ENCODE peak calls at places on chromosomes 7 and 10, in eight cellular contexts. A, H, F, X, M, Y, N and W are unnamed samples.

GRCh38 chr7:23469150-23469960 is 936 bp downstream of the IGF2BP3 start:
- DNase-seq in A (peak), H (no peak), F (no peak), X (no peak), M (no peak), Y (no peak), N (no peak), W (no peak)

GRCh38 chr7:17033245-17033644 is 151.5 kb upstream of the AGR3 start:
- DNase-seq in A (no peak), H (peak), F (no peak), X (no peak), M (no peak), Y (peak), N (no peak), W (no peak)

GRCh38 chr10:5354068-5354467 is 10.7 kb upstream of the UCN3 start:
- DNase-seq in A (no peak), H (no peak), F (no peak), X (no peak), M (no peak), Y (no peak), N (no peak), W (no peak)

GRCh38 chr10:29685506-29685905 is 50.7 kb upstream of the SVIL start:
- DNase-seq in A (no peak), H (no peak), F (no peak), X (no peak), M (no peak), Y (no peak), N (no peak), W (no peak)

GRCh38 chr10:71542476-71542875 is 145.8 kb downstream of the CDH23 start:
- DNase-seq in A (no peak), H (no peak), F (no peak), X (no peak), M (no peak), Y (no peak), N (no peak), W (no peak)

GRCh38 chr7:33185786-33186185 is 56.4 kb downstream of the BBS9 start:
- DNase-seq in A (peak), H (no peak), F (peak), X (no peak), M (no peak), Y (no peak), N (no peak), W (peak)

GRCh38 chr7:40798612-40799011 is 663.8 kb downstream of the SUGCT start:
- DNase-seq in A (no peak), H (no peak), F (no peak), X (no peak), M (no peak), Y (no peak), N (no peak), W (no peak)

GRCh38 chr10:80192553-80192952 is 12.8 kb downstream of the ANXA11 start:
- DNase-seq in A (no peak), H (no peak), F (no peak), X (no peak), M (no peak), Y (no peak), N (no peak), W (no peak)

GRCh38 chr7:135490783-135491182 is 19.1 kb downstream of the CNOT4 start:
- DNase-seq in A (peak), H (no peak), F (no peak), X (no peak), M (no peak), Y (no peak), N (no peak), W (peak)

DNA sequence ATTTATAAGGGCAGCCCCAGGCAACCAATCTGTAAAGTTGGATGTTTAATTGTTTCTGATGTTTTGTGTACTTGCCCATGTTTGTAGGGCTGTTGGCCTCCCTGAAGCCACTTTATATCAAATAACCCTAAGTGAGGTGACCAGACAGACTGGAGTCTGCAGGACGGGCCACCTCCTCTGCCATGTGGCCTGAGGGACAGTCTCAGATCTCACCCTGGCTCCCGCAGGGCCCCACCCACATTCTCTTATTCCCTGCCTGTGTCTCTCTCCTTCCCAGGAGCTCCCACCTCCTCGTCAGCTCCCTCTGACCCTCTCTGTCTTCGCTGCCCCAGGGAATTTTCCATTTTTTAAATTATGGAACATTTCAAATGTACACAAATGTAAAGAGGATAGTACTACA is 9.5 kb upstream of the C10orf71 start:
- DNase-seq in A (no peak), H (no peak), F (no peak), X (no peak), M (no peak), Y (no peak), N (peak), W (no peak)
- TF ChIP-seq CTCF in A (no peak), H (no peak), F (no peak), X (no peak), M (no peak), Y (no peak), N (no peak), W (no peak)

GRCh38 chr7:116227678-116228239 is 17.4 kb downstream of the TES start:
- DNase-seq in A (peak), H (no peak), F (peak), X (no peak), M (no peak), Y (no peak), N (no peak), W (peak)

GRCh38 chr7:116228241-116228640 is 17.9 kb downstream of the TES start:
- DNase-seq in A (no peak), H (no peak), F (no peak), X (no peak), M (no peak), Y (no peak), N (no peak), W (no peak)

GRCh38 chr7:116224492-116225098 is 14.3 kb downstream of the TES start:
- DNase-seq in A (no peak), H (no peak), F (no peak), X (no peak), M (no peak), Y (no peak), N (no peak), W (no peak)

GRCh38 chr7:116225860-116226259 is 15.5 kb downstream of the TES start:
- DNase-seq in A (no peak), H (no peak), F (no peak), X (no peak), M (no peak), Y (no peak), N (no peak), W (no peak)

GRCh38 chr7:116226664-116227063 is 16.3 kb downstream of the TES start:
- DNase-seq in A (no peak), H (no peak), F (no peak), X (no peak), M (no peak), Y (no peak), N (no peak), W (no peak)
- H3K27ac ChIP-seq in A (no peak), H (no peak), F (no peak), X (no peak), M (no peak), Y (no peak), N (peak), W (peak)

GRCh38 chr10:107589081-107589480 is 424.6 kb upstream of the SORCS1 start:
- DNase-seq in A (no peak), H (no peak), F (no peak), X (no peak), M (no peak), Y (no peak), N (no peak), W (no peak)
- TF ChIP-seq CTCF in A (no peak), H (no peak), F (no peak), X (no peak), M (no peak), Y (no peak), N (no peak), W (no peak)

DNA sequence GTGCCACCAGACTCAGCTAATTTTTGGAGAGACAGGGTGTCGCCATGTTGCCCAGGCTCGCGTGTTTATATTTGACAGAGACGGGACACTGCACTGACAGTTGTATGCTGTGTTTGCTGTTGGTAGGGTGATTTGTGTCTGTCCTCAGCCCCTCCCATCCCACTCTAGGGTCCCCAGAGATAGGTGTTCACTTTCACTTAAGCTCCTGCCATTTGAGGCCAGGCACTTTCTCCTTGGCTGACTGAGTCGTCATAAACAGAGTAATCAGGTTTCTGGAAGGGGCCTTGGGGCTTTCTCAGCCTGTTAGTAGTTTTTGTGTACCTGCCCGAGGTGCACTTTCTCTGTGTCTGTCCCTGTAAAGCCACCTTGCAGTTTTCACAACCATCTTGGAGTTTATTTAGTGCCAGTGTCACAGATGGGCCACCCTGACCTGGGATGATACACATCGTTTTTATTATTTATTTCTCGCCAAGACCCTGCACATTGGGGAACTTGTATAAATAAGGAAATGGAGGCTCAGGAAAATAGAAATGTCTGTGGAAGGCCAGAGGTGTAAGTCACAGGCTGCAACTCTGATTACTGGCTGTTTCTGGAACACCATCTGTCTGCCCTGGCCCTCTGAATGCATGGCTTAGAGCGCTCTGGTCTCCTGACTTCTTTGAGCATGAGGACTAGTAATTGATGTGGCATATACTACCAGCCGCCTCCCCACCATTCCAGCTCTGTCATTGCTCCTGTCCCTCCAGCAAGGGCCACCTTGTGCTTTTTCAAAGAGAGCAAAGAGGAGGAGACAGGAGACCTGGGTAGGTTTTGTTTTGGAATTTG is 81.9 kb upstream of the PDCD4 start:
- DNase-seq in A (no peak), H (no peak), F (no peak), X (no peak), M (no peak), Y (no peak), N (no peak), W (no peak)
- H3K27ac ChIP-seq in A (no peak), H (no peak), F (no peak), X (peak), M (no peak), Y (peak), N (peak), W (no peak)

DNA sequence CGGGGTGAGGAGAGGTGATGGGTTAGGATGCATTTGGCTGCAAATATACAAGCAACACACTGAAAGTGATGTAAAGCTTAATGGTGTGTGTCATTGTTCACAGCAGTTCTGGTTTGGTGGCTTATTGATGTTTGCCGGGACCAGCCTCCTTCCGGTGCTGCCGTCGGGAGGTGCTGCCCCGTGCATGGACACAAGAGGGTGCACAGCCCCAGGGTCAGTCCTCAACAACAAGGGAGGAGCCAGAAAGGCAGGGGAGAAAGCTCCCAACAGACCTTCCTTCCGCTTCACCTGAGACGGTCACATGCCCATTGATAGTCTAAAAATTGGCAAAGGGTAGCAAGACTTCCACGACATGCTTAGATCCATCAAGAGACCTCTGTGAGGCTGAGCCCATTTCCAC is 9.5 kb downstream of the RNF32 start:
- DNase-seq in A (no peak), H (peak), F (no peak), X (peak), M (peak), Y (no peak), N (no peak), W (no peak)
- TF ChIP-seq CTCF in A (peak), H (peak), F (peak), X (no peak), M (peak), Y (no peak), N (peak), W (peak)

GRCh38 chr10:14185501-14186045 is 145.2 kb downstream of the FRMD4A start:
- DNase-seq in A (peak), H (no peak), F (peak), X (no peak), M (peak), Y (no peak), N (no peak), W (peak)
- H3K27ac ChIP-seq in A (no peak), H (no peak), F (no peak), X (no peak), M (peak), Y (no peak), N (no peak), W (peak)

DNA sequence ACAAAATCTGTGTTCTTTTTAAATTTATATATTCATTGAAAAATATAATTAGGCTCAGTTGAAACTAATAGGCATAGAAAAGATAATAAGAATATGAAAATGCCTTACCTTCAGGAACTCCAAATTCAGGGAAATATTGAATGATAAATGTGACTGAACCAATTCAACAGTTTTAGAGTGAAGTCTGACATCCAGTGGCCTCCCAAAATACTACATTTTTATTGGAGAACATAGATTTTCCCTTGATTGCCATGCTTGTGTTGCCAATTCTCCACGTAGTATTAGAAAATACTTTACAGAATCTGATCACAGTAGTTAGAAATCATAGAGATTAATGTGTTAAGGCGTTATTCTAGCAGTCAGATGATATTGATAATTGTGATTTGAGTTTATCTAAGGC is 1246.7 kb downstream of the GATA3 start:
- DNase-seq in A (peak), H (no peak), F (no peak), X (no peak), M (no peak), Y (no peak), N (no peak), W (no peak)
- TF ChIP-seq CTCF in A (peak), H (no peak), F (peak), X (no peak), M (peak), Y (no peak), N (no peak), W (peak)